ENCODE peak calls at places on chromosome 3, in ten cellular contexts. D is IMR-90, O is adrenal gland, V is tibial nerve, W is uterus, K is ovary, H is spleen, E is body of pancreas, U is stomach, F is HepG2. M is an unnamed sample.

GRCh38 chr3:126880898-126881297 is 102.0 kb upstream of the PLXNA1 start:
- DNase-seq in D (no peak), O (no peak), V (no peak), W (no peak), K (no peak), H (no peak), E (no peak), U (no peak), F (no peak), M (no peak)

GRCh38 chr3:13237776-13238490 is 164.7 kb upstream of the IQSEC1 start:
- DNase-seq in D (no peak), O (no peak), V (no peak), W (no peak), K (no peak), H (no peak), E (no peak), U (no peak), F (no peak), M (no peak)

GRCh38 chr3:9231488-9231887 is 18.0 kb downstream of the SRGAP3 start:
- DNase-seq in D (no peak), O (no peak), V (no peak), W (no peak), K (no peak), H (no peak), E (no peak), U (no peak), F (no peak), M (no peak)

GRCh38 chr3:38473229-38473628 is 19.5 kb downstream of the ACVR2B start:
- DNase-seq in D (no peak), O (peak), V (no peak), W (no peak), K (no peak), H (no peak), E (no peak), U (no peak), F (no peak), M (no peak)

GRCh38 chr3:177724020-177724638 is 526.8 kb upstream of the TBL1XR1 start:
- DNase-seq in D (no peak), O (peak), V (peak), W (peak), K (peak), H (no peak), E (peak), U (peak), F (no peak), M (no peak)

GRCh38 chr3:133836497-133837158 is 31.0 kb downstream of the SRPRB start:
- DNase-seq in D (no peak), O (peak), V (no peak), W (no peak), K (no peak), H (no peak), E (no peak), U (no peak), F (no peak), M (no peak)

GRCh38 chr3:142645236-142645793 is 49.1 kb downstream of the PLS1 start:
- DNase-seq in D (peak), O (no peak), V (no peak), W (no peak), K (no peak), H (no peak), E (no peak), U (no peak), F (peak), M (no peak)

GRCh38 chr3:152019516-152019915 is 146.1 kb downstream of the SUCNR1 start:
- DNase-seq in D (no peak), O (no peak), V (no peak), W (no peak), K (no peak), H (no peak), E (no peak), U (no peak), F (no peak), M (no peak)

GRCh38 chr3:124034016-124034808 is 42.3 kb upstream of the ROPN1 start:
- DNase-seq in D (no peak), O (no peak), V (no peak), W (peak), K (peak), H (peak), E (peak), U (no peak), F (no peak), M (no peak)

GRCh38 chr3:119161240-119161639 is 12.2 kb upstream of the UPK1B start:
- DNase-seq in D (peak), O (no peak), V (no peak), W (no peak), K (no peak), H (no peak), E (no peak), U (no peak), F (no peak), M (no peak)

GRCh38 chr3:120182613-120183524 is 88.6 kb upstream of the GSK3B start:
- DNase-seq in D (peak), O (no peak), V (no peak), W (no peak), K (no peak), H (no peak), E (peak), U (no peak), F (no peak), M (peak)

GRCh38 chr3:122533931-122534334 is 19.2 kb upstream of the KPNA1 start:
- DNase-seq in D (peak), O (peak), V (no peak), W (no peak), K (no peak), H (no peak), E (no peak), U (no peak), F (no peak), M (no peak)

GRCh38 chr3:152835311-152836102 is 576 bp downstream of the P2RY1 start:
- DNase-seq in D (peak), O (peak), V (peak), W (peak), K (peak), H (peak), E (peak), U (peak), F (no peak), M (peak)

GRCh38 chr3:181756645-181757044 is 44.9 kb downstream of the SOX2 start:
- DNase-seq in D (no peak), O (no peak), V (no peak), W (no peak), K (no peak), H (no peak), E (no peak), U (no peak), F (no peak), M (no peak)

GRCh38 chr3:115272036-115272824 is 125.1 kb upstream of the ZBTB20 start:
- DNase-seq in D (peak), O (peak), V (no peak), W (no peak), K (no peak), H (no peak), E (no peak), U (no peak), F (no peak), M (no peak)

GRCh38 chr3:9141903-9142302 is 107.5 kb downstream of the SRGAP3 start:
- DNase-seq in D (no peak), O (no peak), V (no peak), W (no peak), K (no peak), H (no peak), E (no peak), U (no peak), F (no peak), M (no peak)

GRCh38 chr3:13718000-13718399 is 161.9 kb downstream of the WNT7A start:
- DNase-seq in D (no peak), O (peak), V (no peak), W (peak), K (no peak), H (no peak), E (no peak), U (peak), F (no peak), M (no peak)

GRCh38 chr3:16379838-16380237 is 114.8 kb downstream of the OXNAD1 start:
- DNase-seq in D (no peak), O (no peak), V (no peak), W (no peak), K (no peak), H (no peak), E (no peak), U (no peak), F (no peak), M (no peak)

GRCh38 chr3:87333393-87333892 is 57.1 kb upstream of the POU1F1 start:
- DNase-seq in D (peak), O (no peak), V (no peak), W (no peak), K (no peak), H (no peak), E (no peak), U (no peak), F (peak), M (no peak)

GRCh38 chr3:194273396-194274310 is 77.5 kb downstream of the CPN2 start:
- DNase-seq in D (no peak), O (peak), V (no peak), W (peak), K (peak), H (peak), E (no peak), U (no peak), F (no peak), M (no peak)

GRCh38 chr3:11238057-11238456 is 34.1 kb upstream of the ATG7 start:
- DNase-seq in D (peak), O (no peak), V (no peak), W (no peak), K (no peak), H (no peak), E (no peak), U (no peak), F (no peak), M (no peak)

GRCh38 chr3:183261103-183261502 is 8.1 kb downstream of the B3GNT5 start:
- DNase-seq in D (no peak), O (no peak), V (no peak), W (no peak), K (no peak), H (no peak), E (no peak), U (no peak), F (no peak), M (no peak)

GRCh38 chr3:52846427-52846983 is 11.7 kb upstream of the MUSTN1 start:
- DNase-seq in D (no peak), O (no peak), V (no peak), W (no peak), K (no peak), H (no peak), E (no peak), U (no peak), F (no peak), M (no peak)

DNA sequence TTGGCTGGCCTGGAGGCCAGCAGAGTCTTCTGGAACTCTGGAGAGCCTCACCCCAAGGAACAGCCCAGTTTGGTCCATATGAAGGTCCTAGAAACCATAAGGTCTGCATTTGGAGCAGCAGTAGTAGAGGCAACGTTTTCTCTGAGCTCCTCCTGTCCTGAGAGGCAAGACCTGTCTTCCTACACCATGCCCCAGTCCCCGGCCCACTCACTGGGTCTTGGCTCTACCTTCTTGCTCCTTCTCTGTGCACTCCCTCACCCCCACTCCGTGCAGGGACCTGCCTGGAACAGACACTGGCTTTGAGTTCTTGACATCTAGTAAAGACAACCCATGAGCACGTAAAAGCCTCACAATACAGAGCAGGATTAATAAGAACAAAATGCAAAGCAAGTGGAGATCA is 76.6 kb downstream of the CHRD start:
- DNase-seq in D (no peak), O (no peak), V (no peak), W (no peak), K (no peak), H (no peak), E (no peak), U (no peak), F (no peak), M (no peak)
- TF ChIP-seq POLR2A in D (no peak), O (no peak), V (no peak), W (no peak), K (no peak), H (no peak), E (no peak), U (no peak), F (no peak), M (no peak)

GRCh38 chr3:42980909-42981308 is 1.8 kb downstream of the GASK1A start:
- DNase-seq in D (no peak), O (no peak), V (no peak), W (peak), K (no peak), H (no peak), E (no peak), U (no peak), F (no peak), M (no peak)
- TF ChIP-seq POLR2A in D (no peak), O (no peak), V (no peak), W (no peak), K (no peak), H (no peak), E (no peak), U (no peak), F (no peak), M (no peak)

GRCh38 chr3:14948609-14949038 is 1.2 kb downstream of the NR2C2 start:
- DNase-seq in D (no peak), O (no peak), V (no peak), W (no peak), K (no peak), H (no peak), E (no peak), U (no peak), F (no peak), M (no peak)
- TF ChIP-seq POLR2A in D (no peak), O (no peak), V (no peak), W (peak), K (no peak), H (no peak), E (peak), U (no peak), F (no peak), M (peak)

GRCh38 chr3:72311425-72311824 is 526.5 kb upstream of the PROK2 start:
- DNase-seq in D (no peak), O (no peak), V (no peak), W (no peak), K (no peak), H (no peak), E (no peak), U (no peak), F (no peak), M (no peak)
- TF ChIP-seq POLR2A in D (no peak), O (no peak), V (no peak), W (no peak), K (no peak), H (no peak), E (no peak), U (no peak), F (no peak), M (no peak)

DNA sequence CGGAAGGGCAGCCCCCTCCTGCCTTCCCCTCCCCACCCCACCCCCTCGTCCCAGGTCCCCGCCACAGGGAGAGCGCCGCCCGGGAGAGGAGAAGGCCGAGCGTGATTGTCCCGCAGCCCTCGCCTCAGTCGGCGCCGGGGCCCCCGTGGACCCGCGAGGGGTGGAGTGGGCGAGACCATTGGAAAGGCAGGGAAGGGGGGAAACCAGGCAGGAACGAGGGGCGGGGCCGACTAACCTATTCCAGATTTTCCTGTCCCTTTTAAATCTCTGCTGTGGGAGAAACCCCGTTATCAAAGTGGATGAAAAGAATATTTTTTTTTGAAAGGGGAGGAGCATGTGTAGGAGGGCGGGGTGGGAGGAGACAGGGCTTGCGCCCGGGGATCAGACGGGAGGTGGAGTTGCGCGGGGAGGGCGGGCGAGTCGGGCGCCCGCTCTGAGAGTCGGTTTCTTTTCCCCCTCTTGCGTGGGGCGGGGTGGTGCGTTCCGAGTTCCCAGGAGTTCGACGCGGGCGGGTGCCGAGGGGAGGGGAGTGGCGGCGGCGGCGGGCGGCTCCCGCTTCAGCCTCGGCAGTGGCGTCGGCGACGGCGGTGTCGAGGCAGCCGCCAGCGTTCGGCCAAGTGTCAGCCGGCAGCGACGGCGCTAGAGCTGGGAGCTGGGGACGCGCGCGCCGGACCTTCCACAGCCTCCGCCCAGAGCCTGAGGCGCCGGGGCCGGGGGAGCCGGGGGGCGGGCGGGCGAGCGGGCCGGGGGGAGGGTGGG is at the start of gene NECTIN3:
- DNase-seq in D (peak), O (peak), V (peak), W (peak), K (peak), H (peak), E (peak), U (peak), F (peak), M (peak)
- TF ChIP-seq POLR2A in D (peak), O (no peak), V (peak), W (peak), K (peak), H (no peak), E (peak), U (no peak), F (peak), M (no peak)

DNA sequence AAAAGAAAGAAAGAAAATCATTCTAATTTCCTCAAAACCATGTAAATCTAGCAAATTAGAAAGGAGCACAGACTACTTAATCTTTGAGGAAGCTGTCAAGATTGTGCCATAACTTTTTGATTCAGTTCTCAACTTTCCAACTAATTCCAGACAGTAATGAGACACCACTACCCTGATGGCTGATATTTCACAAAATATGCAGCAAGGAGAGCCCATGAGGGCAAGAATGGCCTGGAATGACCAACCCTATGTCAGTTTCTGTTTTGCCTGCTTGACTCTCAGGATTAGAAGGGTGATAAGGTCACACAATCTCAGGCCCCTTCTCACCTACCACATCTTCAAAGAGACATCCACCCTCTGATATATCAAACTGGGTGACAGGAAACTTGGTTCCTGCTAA is 134.7 kb downstream of the MAGI1 start:
- DNase-seq in D (no peak), O (no peak), V (no peak), W (no peak), K (no peak), H (no peak), E (no peak), U (no peak), F (no peak), M (no peak)
- TF ChIP-seq POLR2A in D (no peak), O (no peak), V (no peak), W (no peak), K (no peak), H (no peak), E (no peak), U (no peak), F (no peak), M (no peak)

DNA sequence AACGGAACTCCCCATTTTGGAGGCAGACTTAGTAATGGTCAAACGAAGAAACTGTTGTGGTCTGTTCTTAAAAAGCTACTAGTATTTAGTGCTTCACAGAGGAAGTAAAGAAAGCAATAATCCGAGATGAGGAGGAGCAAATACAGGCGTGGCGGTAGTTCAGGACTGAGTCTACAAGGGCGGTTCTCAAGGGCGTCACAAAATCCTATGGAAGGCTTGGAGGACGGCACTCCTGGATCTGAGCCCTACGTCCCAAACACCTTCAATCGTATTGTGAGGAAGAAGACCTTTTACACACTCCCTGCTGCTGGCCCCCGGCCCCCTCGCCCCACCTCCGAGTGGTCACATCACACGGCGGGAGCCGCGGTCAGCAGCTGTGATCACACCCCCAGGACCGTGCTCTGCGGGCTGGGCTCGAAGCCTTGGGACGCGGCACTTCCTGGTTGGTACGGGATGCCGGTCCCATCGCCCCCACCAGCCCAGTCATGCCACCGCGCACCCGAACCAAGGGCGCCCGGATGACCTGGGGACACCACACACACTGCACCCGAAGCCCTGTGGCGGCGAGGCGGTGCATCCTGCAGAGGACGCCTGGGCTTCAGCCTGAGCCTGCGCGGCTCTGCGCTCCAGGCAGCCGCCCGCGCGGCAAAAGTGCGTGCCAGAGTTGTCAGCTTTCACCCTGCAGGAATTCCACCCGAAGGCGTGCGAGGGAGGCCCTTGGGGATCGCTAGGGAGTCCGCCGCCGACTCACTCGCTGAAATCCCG is 588 bp downstream of the PLD1 start:
- DNase-seq in D (peak), O (no peak), V (peak), W (peak), K (peak), H (peak), E (peak), U (peak), F (peak), M (peak)
- TF ChIP-seq POLR2A in D (no peak), O (no peak), V (peak), W (no peak), K (no peak), H (no peak), E (no peak), U (no peak), F (peak), M (peak)

M was measured in erythroblast.